ENCODE peak calls at places on chromosome X, in seven cellular contexts. Y is G401, K is A172, U is smooth muscle cell of the brain vasculature, J is lung, Q is anterior cingulate cortex, V is ELF-1. I is an unnamed sample.

GRCh38 chrX:66751136-66751782 is 112.4 kb upstream of the EDA2R start:
- DNase-seq in V (peak), K (no peak), U (no peak), J (no peak), Q (no peak), Y (no peak), I (no peak)

GRCh38 chrX:73563740-73564073 is 710 bp downstream of the CHIC1 start:
- DNase-seq in V (no peak), U (no peak), Y (peak), K (no peak), Q (no peak), J (no peak), I (no peak)

GRCh38 chrX:152639426-152639825 is 1.7 kb downstream of the GABRQ start:
- DNase-seq in Q (no peak), J (peak), U (no peak), K (no peak), Y (no peak), V (no peak), I (no peak)

GRCh38 chrX:153801646-153802045 is 7.2 kb downstream of the SSR4 start:
- DNase-seq in Y (no peak), U (no peak), V (no peak), J (no peak), Q (no peak), K (no peak), I (no peak)

GRCh38 chrX:136780738-136781137 is at the start of gene ARHGEF6:
- DNase-seq in Q (no peak), Y (no peak), J (no peak), K (no peak), U (no peak), V (no peak), I (no peak)

GRCh38 chrX:16586371-16587112 is 63.4 kb upstream of the S100G start:
- DNase-seq in Y (no peak), K (no peak), V (peak), U (no peak), J (no peak), Q (no peak), I (no peak)

GRCh38 chrX:17802756-17803155 is 58.3 kb downstream of the RAI2 start:
- DNase-seq in J (no peak), Y (no peak), U (no peak), K (no peak), V (no peak), Q (no peak), I (no peak)

GRCh38 chrX:154727418-154728323 is 23.2 kb downstream of the GAB3 start:
- DNase-seq in Y (no peak), V (no peak), K (peak), U (no peak), Q (no peak), J (peak), I (no peak)

GRCh38 chrX:13412208-13412600 is 92.4 kb upstream of the ATXN3L start:
- DNase-seq in U (no peak), J (no peak), Q (no peak), V (no peak), Y (no peak), K (no peak), I (no peak)

GRCh38 chrX:149198980-149199732 is 305.9 kb downstream of the IDS start:
- DNase-seq in J (no peak), U (no peak), Y (no peak), V (no peak), Q (no peak), K (no peak), I (no peak)

GRCh38 chrX:129686422-129686948 is 31.7 kb upstream of the APLN start:
- DNase-seq in U (no peak), J (no peak), K (no peak), V (peak), Y (peak), Q (no peak), I (no peak)